ENCODE peak calls at places on chromosome 13, in six cellular contexts. Z, G, U, C, L and K are unnamed samples.

GRCh38 chr13:76646946-76647345 is 239.3 kb downstream of the KCTD12 start:
- DNase-seq in Z (no peak), G (no peak), U (no peak), C (no peak), L (no peak), K (no peak)

GRCh38 chr13:32225494-32225931 is 89.7 kb downstream of the ZAR1L start:
- DNase-seq in Z (no peak), G (no peak), U (no peak), C (no peak), L (no peak), K (peak)

GRCh38 chr13:109787135-109787954 is 962 bp upstream of the IRS2 start:
- DNase-seq in Z (peak), G (no peak), U (no peak), C (peak), L (peak), K (no peak)

GRCh38 chr13:65892859-65893258 is 1337.3 kb downstream of the PCDH9 start:
- DNase-seq in Z (no peak), G (no peak), U (no peak), C (no peak), L (no peak), K (no peak)

GRCh38 chr13:95185851-95186250 is 115.4 kb downstream of the ABCC4 start:
- DNase-seq in Z (no peak), G (no peak), U (no peak), C (no peak), L (no peak), K (no peak)

GRCh38 chr13:100247937-100248336 is 159.0 kb downstream of the PCCA start:
- DNase-seq in Z (no peak), G (no peak), U (no peak), C (no peak), L (no peak), K (no peak)

GRCh38 chr13:110024646-110024980 is 238.2 kb upstream of the IRS2 start:
- DNase-seq in Z (no peak), G (no peak), U (no peak), C (no peak), L (no peak), K (no peak)

GRCh38 chr13:29920018-29920643 is 69.7 kb upstream of the UBL3 start:
- DNase-seq in Z (no peak), G (no peak), U (no peak), C (no peak), L (no peak), K (no peak)

GRCh38 chr13:70568571-70568970 is 460.3 kb upstream of the KLHL1 start:
- DNase-seq in Z (no peak), G (peak), U (no peak), C (no peak), L (no peak), K (no peak)

GRCh38 chr13:99442273-99442895 is 58.9 kb upstream of the TM9SF2 start:
- DNase-seq in Z (no peak), G (peak), U (no peak), C (peak), L (no peak), K (no peak)

DNA sequence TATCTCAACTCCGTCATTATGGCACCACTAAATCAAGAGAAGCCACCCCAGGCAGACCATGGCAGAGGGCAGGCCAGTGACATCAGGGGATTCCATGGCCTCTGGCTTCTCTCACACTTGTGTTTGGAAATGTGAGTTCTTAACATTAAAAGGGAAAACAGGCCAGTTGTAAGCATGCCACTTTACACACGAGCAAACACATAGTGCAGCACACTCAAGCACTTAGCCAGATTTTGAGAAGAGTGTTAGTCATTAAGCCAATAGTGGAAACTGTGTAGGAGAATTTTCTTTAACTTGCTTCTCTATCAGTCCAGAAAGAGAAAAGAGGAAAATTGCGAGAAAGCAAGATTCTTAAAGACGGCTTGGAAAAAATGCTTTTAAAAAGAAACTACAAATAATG is 401.5 kb downstream of the TDRD3 start:
- DNase-seq in Z (no peak), G (no peak), U (no peak), C (no peak), L (no peak), K (no peak)
- TF ChIP-seq CTCF in Z (no peak), G (no peak), U (no peak), C (no peak), L (no peak), K (no peak)

GRCh38 chr13:91236942-91237341 is 110.5 kb upstream of the MIR17HG start:
- DNase-seq in Z (no peak), G (no peak), U (no peak), C (no peak), L (no peak), K (no peak)
- H3K4me3 ChIP-seq in Z (no peak), G (no peak), U (no peak), C (no peak), L (no peak), K (no peak)

DNA sequence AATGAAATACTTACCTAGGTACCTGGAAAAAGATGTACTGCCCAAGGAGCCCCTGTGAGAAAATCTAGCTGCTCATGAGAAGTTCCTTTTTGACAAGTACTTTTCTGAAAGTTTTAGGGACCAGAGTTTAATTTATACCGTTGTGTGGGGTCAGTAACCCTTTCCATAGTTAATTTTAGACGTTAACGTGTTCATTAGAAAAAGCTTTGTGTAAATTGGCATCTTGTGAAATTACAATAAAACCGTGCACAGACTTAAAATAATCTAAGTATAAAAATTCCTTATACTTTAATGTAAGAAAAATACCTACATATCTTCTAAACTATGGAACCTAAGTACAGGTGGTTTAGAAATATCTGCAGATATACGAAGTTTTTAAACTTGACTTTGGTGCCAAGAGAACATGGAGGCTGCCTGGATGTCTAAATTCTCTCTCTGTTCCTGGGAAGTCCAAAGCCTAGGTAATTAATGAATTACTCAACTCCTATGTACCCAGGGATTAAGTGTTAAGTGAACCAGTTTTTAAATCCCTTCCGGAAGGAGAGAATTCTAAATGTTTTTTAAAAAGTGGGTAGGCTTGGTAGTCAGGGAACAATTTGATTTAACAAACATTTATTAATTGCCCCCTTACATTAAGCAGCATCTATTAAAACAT is 50.2 kb upstream of the PDX1 start:
- DNase-seq in Z (no peak), G (no peak), U (no peak), C (no peak), L (no peak), K (no peak)
- TF ChIP-seq CTCF in Z (no peak), G (no peak), U (no peak), C (no peak), L (no peak), K (no peak)

GRCh38 chr13:112053167-112053743 is 13.7 kb upstream of the SOX1 start:
- DNase-seq in Z (no peak), G (no peak), U (no peak), C (no peak), L (no peak), K (no peak)
- H3K4me3 ChIP-seq in Z (no peak), G (no peak), U (no peak), C (no peak), L (no peak), K (no peak)

GRCh38 chr13:79791471-79792042 is 310.6 kb downstream of the NDFIP2 start:
- DNase-seq in Z (no peak), G (no peak), U (no peak), C (no peak), L (no peak), K (no peak)

GRCh38 chr13:79796116-79796515 is 315.2 kb downstream of the NDFIP2 start:
- DNase-seq in Z (no peak), G (no peak), U (no peak), C (no peak), L (no peak), K (no peak)

GRCh38 chr13:79799049-79799448 is 318.1 kb downstream of the NDFIP2 start:
- DNase-seq in Z (no peak), G (no peak), U (no peak), C (no peak), L (no peak), K (no peak)

GRCh38 chr13:79792716-79793115 is 311.8 kb downstream of the NDFIP2 start:
- DNase-seq in Z (no peak), G (no peak), U (no peak), C (no peak), L (no peak), K (no peak)

DNA sequence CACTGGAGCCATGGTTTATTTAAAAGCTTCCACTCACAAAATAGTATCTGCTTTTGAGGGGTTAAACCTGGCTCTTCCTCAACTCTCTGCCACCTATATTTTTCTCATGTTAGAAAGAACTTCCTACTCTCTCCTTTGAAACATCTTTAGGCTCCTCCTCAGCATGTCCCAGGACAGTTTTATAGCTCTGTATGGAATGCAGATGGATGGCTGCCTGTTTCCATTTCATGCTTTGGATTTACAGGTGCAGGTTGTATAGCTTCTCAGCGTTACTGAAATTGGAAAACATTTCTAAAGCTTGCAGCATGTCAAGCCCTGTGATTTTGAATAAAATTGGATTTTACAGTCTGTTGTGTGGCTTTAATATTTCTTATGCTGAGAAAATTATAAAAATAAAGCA is 314.0 kb downstream of the NDFIP2 start:
- DNase-seq in Z (no peak), G (no peak), U (no peak), C (no peak), L (no peak), K (no peak)
- TF ChIP-seq CTCF in Z (no peak), G (no peak), U (no peak), C (no peak), L (no peak), K (no peak)

GRCh38 chr13:20118268-20119140 is 42.3 kb downstream of the GJA3 start:
- DNase-seq in Z (peak), G (no peak), U (peak), C (peak), L (no peak), K (no peak)

GRCh38 chr13:20119960-20120359 is 40.9 kb downstream of the GJA3 start:
- DNase-seq in Z (no peak), G (no peak), U (no peak), C (no peak), L (peak), K (no peak)

GRCh38 chr13:20114066-20114465 is 46.8 kb downstream of the GJA3 start:
- DNase-seq in Z (no peak), G (no peak), U (no peak), C (no peak), L (no peak), K (no peak)

GRCh38 chr13:20121154-20121515 is 39.7 kb downstream of the GJA3 start:
- DNase-seq in Z (no peak), G (no peak), U (no peak), C (no peak), L (no peak), K (no peak)

DNA sequence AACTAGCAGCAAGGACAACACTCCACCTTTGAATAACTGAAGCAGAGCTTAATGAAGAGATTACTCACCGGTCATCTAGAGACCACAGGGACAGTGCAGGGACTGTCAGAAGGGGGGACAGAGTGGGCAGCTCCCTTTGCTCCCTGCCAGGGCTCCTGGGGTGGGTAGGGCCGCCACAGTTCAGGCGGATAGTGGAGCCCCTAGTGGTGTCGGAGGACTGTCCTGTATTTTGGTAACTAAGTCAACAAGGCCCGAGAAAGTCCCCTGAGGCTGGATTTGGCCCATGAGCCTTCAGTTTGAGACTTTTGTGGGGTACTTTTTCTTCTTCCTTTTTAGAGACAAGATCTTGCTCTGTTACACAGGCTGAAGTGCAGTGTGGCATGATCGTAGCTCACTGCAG is 44.6 kb downstream of the GJA3 start:
- DNase-seq in Z (no peak), G (no peak), U (no peak), C (no peak), L (no peak), K (no peak)
- H3K4me3 ChIP-seq in Z (no peak), G (no peak), U (no peak), C (no peak), L (no peak), K (no peak)

DNA sequence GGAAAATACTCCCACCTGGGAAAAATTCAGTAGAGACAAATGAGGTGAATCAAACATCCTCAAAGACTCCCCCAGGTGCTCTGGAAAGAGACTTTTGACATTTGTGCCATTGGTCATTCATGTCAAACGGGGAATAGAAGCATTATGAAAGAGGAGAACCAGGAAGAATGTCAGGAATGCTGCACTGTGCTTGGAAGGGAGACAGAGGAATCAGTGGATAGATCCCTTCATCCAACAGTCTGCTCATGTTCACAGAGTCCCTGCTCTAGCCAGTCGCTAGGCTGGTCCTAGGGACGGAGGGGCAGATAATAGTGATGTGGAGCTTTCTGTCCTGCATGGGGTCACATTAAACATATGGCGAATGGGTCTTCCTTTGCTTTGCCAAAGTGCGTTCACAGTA is 384.4 kb downstream of the FGF9 start:
- DNase-seq in Z (no peak), G (no peak), U (no peak), C (no peak), L (no peak), K (no peak)
- TF ChIP-seq CTCF in Z (no peak), G (no peak), U (no peak), C (no peak), L (no peak), K (no peak)